ENCODE peak calls at places on chromosomes 3 and 15, in ten cellular contexts. Q is AG09309; L is nephron progenitor cell; K is fibroblast of lung; Y is AG04449; Z is fibroblast of mammary gland; R is GM06990; W is AG10803; O is lung; D is CD8-positive, alpha-beta T cell. A is an unnamed sample.

GRCh38 chr3:172270767-172271166 is 177.5 kb downstream of the GHSR start:
- DNase-seq in Y (no peak), L (no peak), Q (no peak), W (no peak), D (no peak), R (peak; percentile 45), O (no peak), Z (no peak), K (no peak), A (no peak)

GRCh38 chr15:47725924-47726323 is 8.6 kb downstream of the SEMA6D start:
- DNase-seq in W (no peak), Y (no peak), Q (no peak), Z (no peak), O (no peak), D (no peak), K (peak; percentile 22), R (no peak), L (no peak), A (no peak)

GRCh38 chr3:32406481-32407408 is 15.1 kb downstream of the CMTM7 start:
- DNase-seq in W (no peak), Q (no peak), R (no peak), K (no peak), D (no peak), L (no peak), O (no peak), Y (no peak), Z (no peak), A (peak; percentile 65)

GRCh38 chr3:189041482-189042090 is 130.2 kb upstream of the TPRG1 start:
- DNase-seq in R (peak; percentile 24), O (peak; percentile 48), Y (no peak), Z (peak; percentile 45), W (peak; percentile 24), K (peak; percentile 55), Q (no peak), D (peak; percentile 78), L (peak; percentile 42), A (no peak)

GRCh38 chr15:78457101-78457500 is 19.1 kb downstream of the IREB2 start:
- DNase-seq in K (peak; percentile 78), W (peak; percentile 86), D (no peak), Y (peak; percentile 41), Q (peak; percentile 17), O (no peak), R (no peak), L (no peak), Z (peak; percentile 93), A (no peak)

GRCh38 chr15:78232951-78233350 is 1.4 kb downstream of the ACSBG1 start:
- DNase-seq in Y (no peak), O (no peak), Z (no peak), R (no peak), L (no peak), D (no peak), K (no peak), W (no peak), Q (no peak), A (no peak)

GRCh38 chr3:181493423-181493822 is 218.3 kb upstream of the SOX2 start:
- DNase-seq in D (no peak), Y (peak; percentile 0), Q (no peak), R (no peak), L (no peak), W (no peak), K (no peak), Z (peak; percentile 72), O (no peak), A (no peak)

GRCh38 chr3:152779649-152780048 is 55.3 kb upstream of the P2RY1 start:
- DNase-seq in R (no peak), Q (no peak), L (no peak), K (peak; percentile 61), W (peak; percentile 63), O (no peak), D (no peak), Y (no peak), Z (peak; percentile 34), A (no peak)

GRCh38 chr3:118990818-118991560 is 43.7 kb downstream of the IGSF11 start:
- DNase-seq in R (no peak), D (no peak), K (no peak), Q (no peak), Z (no peak), O (no peak), W (no peak), Y (no peak), L (no peak), A (no peak)

GRCh38 chr3:170226426-170226960 is 4.3 kb downstream of the PRKCI start:
- DNase-seq in Q (no peak), L (no peak), W (peak; percentile 43), R (no peak), D (no peak), Y (peak; percentile 33), O (no peak), Z (no peak), K (peak; percentile 14), A (no peak)

GRCh38 chr3:38987456-38987855 is 64.3 kb downstream of the SCN11A start:
- DNase-seq in R (no peak), Z (no peak), O (no peak), Q (no peak), D (no peak), W (no peak), K (no peak), L (no peak), Y (no peak), A (no peak)

GRCh38 chr15:91007266-91007665 is 12.9 kb upstream of the PRC1 start:
- DNase-seq in D (no peak), Q (no peak), K (no peak), O (no peak), Z (no peak), R (no peak), L (no peak), Y (no peak), W (no peak), A (no peak)

GRCh38 chr3:124277516-124277890 is 285.6 kb upstream of the ROPN1 start:
- DNase-seq in R (no peak), Y (no peak), D (no peak), L (no peak), W (peak; percentile 45), Z (peak; percentile 45), K (no peak), O (no peak), Q (no peak), A (peak; percentile 80)
- TF ChIP-seq CTCF in R (no peak), Y (peak; percentile 4), D (no peak), L (no peak), W (no peak), Z (no peak), K (no peak), O (no peak), Q (peak; percentile 5), A (no peak)

GRCh38 chr3:163776753-163777152 is 1301.5 kb downstream of the SI start:
- DNase-seq in R (no peak), L (no peak), K (no peak), Y (no peak), O (no peak), Z (no peak), Q (no peak), D (no peak), W (no peak), A (no peak)

GRCh38 chr3:163779396-163780344 is 1298.6 kb downstream of the SI start:
- DNase-seq in Z (no peak), D (no peak), W (no peak), K (no peak), L (no peak), O (no peak), Q (no peak), Y (no peak), R (no peak), A (no peak)
- TF ChIP-seq CTCF in Z (no peak), D (no peak), W (no peak), K (no peak), L (peak; percentile 28), O (no peak), Q (no peak), Y (no peak), R (peak; percentile 19), A (no peak)

GRCh38 chr3:13655074-13655913 is 106.4 kb downstream of the FBLN2 start:
- DNase-seq in D (no peak), W (peak; percentile 40), Z (peak; percentile 21), L (peak; percentile 92), K (peak; percentile 32), Y (no peak), R (no peak), O (no peak), Q (no peak), A (no peak)
- TF ChIP-seq CTCF in D (peak; percentile 43), W (no peak), Z (no peak), L (peak; percentile 43), K (peak; percentile 11), Y (peak; percentile 36), R (peak; percentile 0), O (peak; percentile 26), Q (peak; percentile 17), A (no peak)

GRCh38 chr3:14379842-14380241 is 22.6 kb upstream of the SLC6A6 start:
- DNase-seq in W (no peak), O (no peak), L (no peak), Z (no peak), R (no peak), K (no peak), Y (no peak), Q (no peak), D (no peak), A (no peak)
- TF ChIP-seq CTCF in W (no peak), O (no peak), L (no peak), Z (no peak), R (no peak), K (no peak), Y (no peak), Q (no peak), D (no peak), A (no peak)

DNA sequence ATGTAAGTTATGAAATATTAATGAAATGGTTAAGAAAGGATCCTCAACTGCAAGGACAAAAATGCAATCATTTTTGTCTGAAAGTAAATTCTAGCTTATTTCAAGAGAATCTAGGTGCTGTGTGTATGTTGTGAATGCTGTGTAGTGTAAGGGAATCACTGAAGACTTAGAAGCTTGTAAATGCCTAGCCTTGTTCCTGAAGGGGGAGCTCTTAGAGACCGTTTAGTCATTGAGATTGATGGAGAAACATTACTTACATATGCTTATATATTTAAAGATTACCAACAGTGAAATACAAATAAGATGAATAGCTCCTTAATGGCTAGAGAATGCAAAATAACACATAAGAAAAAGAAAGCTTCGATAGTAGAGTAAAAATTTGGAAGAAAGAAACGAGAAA is 67.9 kb downstream of the CNTN4 start:
- DNase-seq in L (no peak), O (no peak), Z (no peak), W (no peak), K (no peak), R (no peak), Q (no peak), Y (no peak), D (no peak), A (no peak)
- TF ChIP-seq CTCF in L (peak; percentile 18), O (no peak), Z (no peak), W (no peak), K (no peak), R (peak; percentile 30), Q (no peak), Y (no peak), D (no peak), A (no peak)

DNA sequence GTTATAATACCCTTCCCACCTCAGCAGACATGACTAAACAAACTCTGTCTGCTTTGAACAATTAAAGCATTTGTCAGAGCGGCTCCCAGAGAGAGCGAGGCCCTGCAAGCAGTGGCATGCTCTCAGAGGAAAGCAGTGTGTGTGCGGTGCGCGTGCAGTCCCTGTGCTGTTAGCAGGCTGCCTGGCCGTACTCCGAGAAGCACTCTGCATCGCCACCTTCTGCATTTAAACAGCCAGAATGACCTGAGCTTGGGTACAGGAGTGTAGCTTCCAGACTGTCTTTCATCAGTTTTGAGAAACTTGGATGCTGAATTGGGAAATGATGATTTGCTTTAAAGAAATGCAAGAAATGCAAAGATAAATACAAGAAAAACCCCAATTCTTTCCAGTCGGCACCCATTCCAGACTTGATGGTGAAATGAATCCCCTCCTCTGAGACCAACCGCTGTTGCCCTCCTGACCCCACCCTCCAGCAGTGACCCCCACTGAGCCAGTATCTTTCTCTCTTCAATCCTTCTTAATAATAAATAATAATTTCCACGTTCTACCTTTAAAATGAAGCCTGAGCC is 113.5 kb downstream of the VGLL4 start:
- DNase-seq in O (no peak), D (no peak), Z (peak; percentile 94), L (peak; percentile 33), W (peak; percentile 87), Q (peak; percentile 97), K (peak; percentile 97), R (no peak), Y (peak; percentile 98), A (no peak)
- TF ChIP-seq CTCF in O (no peak), D (no peak), Z (peak; percentile 17), L (no peak), W (peak; percentile 27), Q (peak; percentile 43), K (no peak), R (no peak), Y (peak; percentile 50), A (no peak)

A was measured in coronary artery.